ENCODE peak calls at places on chromosomes 12 and 14, in seven cellular contexts. R is dorsolateral prefrontal cortex; M is T-helper 17 cell; B is GM23248; V is putamen; Q is upper lobe of right lung; U is stimulated activated CD8-positive, alpha-beta memory T cell treated with anti-CD3 and anti-CD28 coated beads, Interleukin-12 subunit alpha, Interleukin-12 subunit beta, amount 100 ng/mL, for 1 hour. F is an unnamed sample.

GRCh38 chr12:103272949-103273348 is 222.8 kb downstream of the C12orf42 start:
- DNase-seq in B (no peak), R (no peak), M (no peak), V (no peak), U (no peak), Q (no peak), F (no peak)

GRCh38 chr14:103523583-103523969 is 946 bp upstream of the CKB start:
- DNase-seq in Q (no peak), B (no peak), R (no peak), V (no peak), M (no peak), U (no peak), F (no peak)

GRCh38 chr14:88079624-88080023 is 74.7 kb downstream of the GPR65 start:
- DNase-seq in M (no peak), Q (no peak), B (no peak), U (no peak), V (no peak), R (no peak), F (no peak)

GRCh38 chr12:115993715-115994114 is 283.8 kb downstream of the MED13L start:
- DNase-seq in B (no peak), M (no peak), U (no peak), R (no peak), V (no peak), Q (no peak), F (no peak)

GRCh38 chr14:31921251-31921650 is 155.9 kb upstream of the ARHGAP5 start:
- DNase-seq in M (no peak), R (no peak), U (no peak), B (peak; percentile 42), V (no peak), Q (no peak), F (no peak)

GRCh38 chr12:102061096-102061555 is 665 bp downstream of the WASHC3 start:
- DNase-seq in R (no peak), V (no peak), B (no peak), Q (no peak), U (no peak), M (peak; percentile 13), F (no peak)

GRCh38 chr12:66837311-66837627 is 158.4 kb upstream of the GRIP1 start:
- DNase-seq in U (no peak), Q (no peak), M (no peak), V (no peak), R (no peak), B (no peak), F (no peak)

GRCh38 chr14:71324767-71325272 is 417.6 kb downstream of the PCNX1 start:
- DNase-seq in M (peak; percentile 15), V (no peak), U (peak; percentile 15), R (no peak), Q (no peak), B (no peak), F (no peak)

GRCh38 chr14:41604793-41605534 is 1.7 kb upstream of the LRFN5 start:
- DNase-seq in R (peak; percentile 47), V (peak; percentile 34), B (peak; percentile 88), M (no peak), U (no peak), Q (peak; percentile 59), F (no peak)

GRCh38 chr14:94548131-94548998 is 12.9 kb upstream of the SERPINA4 start:
- DNase-seq in B (no peak), U (no peak), V (no peak), Q (no peak), R (no peak), M (no peak), F (no peak)

GRCh38 chr14:31927348-31927826 is 149.7 kb upstream of the ARHGAP5 start:
- DNase-seq in U (no peak), R (no peak), Q (no peak), B (peak; percentile 93), V (peak; percentile 27), M (no peak), F (peak; percentile 72)

F was measured in HFF-Myc.